ENCODE peak calls at places on chromosomes 12 and 14, in six cellular contexts. G is GM23248, N is ascending aorta, B is HCT116, S is brain microvascular endothelial cell, J is aorta. V is an unnamed sample.

GRCh38 chr12:72742560-72742959 is 470.4 kb downstream of the TRHDE start:
- DNase-seq in G (no peak), B (no peak), J (no peak), S (no peak), N (no peak), V (no peak)

GRCh38 chr14:31921741-31922140 is 155.4 kb upstream of the ARHGAP5 start:
- DNase-seq in S (no peak), N (no peak), B (no peak), G (no peak), J (no peak), V (no peak)

GRCh38 chr12:49777800-49778748 is 36.7 kb downstream of the TMBIM6 start:
- DNase-seq in G (peak), J (no peak), B (peak), N (no peak), S (no peak), V (no peak)

GRCh38 chr12:46179693-46180452 is 89.0 kb downstream of the SLC38A1 start:
- DNase-seq in G (no peak), J (no peak), B (no peak), S (no peak), N (no peak), V (no peak)

GRCh38 chr12:8554451-8555195 is 13.9 kb upstream of the CLEC4E start:
- DNase-seq in J (no peak), S (peak), N (no peak), G (peak), B (no peak), V (peak)

GRCh38 chr12:124506145-124506831 is 61.1 kb downstream of the NCOR2 start:
- DNase-seq in G (peak), N (no peak), J (peak), B (no peak), S (no peak), V (no peak)

GRCh38 chr12:88993655-88994054 is 358.6 kb downstream of the DUSP6 start:
- DNase-seq in G (peak), B (peak), N (no peak), J (no peak), S (peak), V (no peak)

GRCh38 chr14:96470331-96470730 is 31.9 kb upstream of the PAPOLA start:
- DNase-seq in N (no peak), J (no peak), B (peak), S (no peak), G (peak), V (no peak)

GRCh38 chr12:120797677-120798642 is 72.3 kb downstream of the ACADS start:
- DNase-seq in S (no peak), J (no peak), B (no peak), G (no peak), N (no peak), V (no peak)

GRCh38 chr12:114744696-114745095 is 60.7 kb upstream of the TBX3 start:
- DNase-seq in G (peak), B (no peak), J (no peak), S (no peak), N (no peak), V (no peak)

DNA sequence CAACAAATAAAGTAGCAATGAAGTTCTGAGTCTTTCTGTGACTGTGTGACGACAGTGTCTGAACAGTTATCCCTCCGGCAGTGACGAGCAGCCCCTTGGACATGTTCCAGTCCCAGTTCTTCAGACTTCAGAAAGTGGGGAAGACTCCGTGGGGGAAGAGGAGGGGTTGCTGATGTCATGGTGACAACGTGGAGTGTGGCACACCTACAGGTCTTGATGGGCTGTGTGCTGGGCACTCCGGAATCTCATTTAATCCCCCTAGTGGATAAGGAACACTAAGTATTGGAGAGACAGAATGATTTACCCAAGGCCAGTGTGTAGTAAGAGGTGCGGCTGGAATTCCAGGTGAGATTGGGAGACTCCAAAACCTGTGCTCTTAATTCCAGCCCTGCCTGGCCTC is 280.2 kb downstream of the CACNA1C start:
- DNase-seq in J (no peak), N (no peak), G (no peak), B (peak), S (peak), V (no peak)
- H3K27ac ChIP-seq in J (peak), N (peak), G (no peak), B (no peak), S (no peak), V (no peak)

GRCh38 chr14:97703006-97703760 is 906.0 kb downstream of the VRK1 start:
- DNase-seq in G (no peak), B (no peak), S (no peak), J (no peak), N (no peak), V (no peak)
- H3K27ac ChIP-seq in G (no peak), B (no peak), S (no peak), J (no peak), N (no peak), V (no peak)

GRCh38 chr14:103527408-103528157 is 1.4 kb upstream of the TRMT61A start:
- DNase-seq in N (no peak), B (no peak), S (peak), G (peak), J (no peak), V (no peak)
- H3K27ac ChIP-seq in N (peak), B (peak), S (no peak), G (peak), J (no peak), V (peak)

GRCh38 chr12:116561181-116561821 is 2.1 kb downstream of the MAP1LC3B2 start:
- DNase-seq in B (no peak), N (no peak), J (no peak), S (no peak), G (no peak), V (no peak)
- H3K27ac ChIP-seq in B (no peak), N (no peak), J (no peak), S (no peak), G (no peak), V (no peak)

GRCh38 chr12:29867823-29868222 is 84.1 kb upstream of the TMTC1 start:
- DNase-seq in S (no peak), B (no peak), J (no peak), G (no peak), N (no peak), V (no peak)

GRCh38 chr12:29869916-29870315 is 86.2 kb upstream of the TMTC1 start:
- DNase-seq in B (no peak), G (no peak), S (no peak), N (no peak), J (no peak), V (no peak)
- H3K27ac ChIP-seq in B (no peak), G (no peak), S (no peak), N (no peak), J (no peak), V (no peak)

GRCh38 chr12:41496009-41496408 is 307.9 kb downstream of the PDZRN4 start:
- DNase-seq in N (no peak), G (no peak), B (no peak), J (no peak), S (no peak), V (no peak)
- H3K27ac ChIP-seq in N (no peak), G (no peak), B (no peak), J (no peak), S (no peak), V (no peak)

GRCh38 chr14:21313512-21313911 is 33.6 kb downstream of the RPGRIP1 start:
- DNase-seq in S (no peak), B (no peak), G (no peak), J (no peak), N (no peak), V (no peak)

GRCh38 chr14:21311614-21312013 is 31.7 kb downstream of the RPGRIP1 start:
- DNase-seq in G (no peak), S (no peak), J (no peak), N (no peak), B (no peak), V (no peak)

GRCh38 chr14:21320913-21321312 is 41.0 kb downstream of the RPGRIP1 start:
- DNase-seq in B (no peak), S (no peak), G (no peak), N (no peak), J (no peak), V (no peak)

GRCh38 chr14:21317433-21317832 is 37.5 kb downstream of the RPGRIP1 start:
- DNase-seq in N (no peak), J (no peak), G (no peak), S (no peak), B (no peak), V (no peak)
- H3K27ac ChIP-seq in N (no peak), J (no peak), G (no peak), S (no peak), B (no peak), V (no peak)

DNA sequence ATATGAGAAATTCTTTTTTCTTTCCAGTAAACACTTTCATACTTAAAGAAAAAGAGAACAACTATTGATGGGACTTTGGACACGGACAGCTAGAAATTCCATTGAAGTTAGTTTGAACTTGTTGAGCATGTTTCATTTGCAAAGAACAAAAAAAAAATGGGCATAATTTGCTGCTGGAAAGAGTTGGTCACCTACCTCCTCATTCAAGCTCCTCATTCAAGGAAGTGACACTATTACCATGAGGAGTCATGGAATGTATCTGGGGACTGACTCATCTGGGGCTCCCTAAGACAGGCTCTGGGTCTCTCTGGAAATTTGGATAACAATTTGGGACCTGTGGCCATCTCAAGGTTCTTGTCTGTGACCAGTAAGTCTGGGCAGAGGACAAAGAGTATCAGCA is 50.4 kb downstream of the KICS2 start:
- DNase-seq in B (peak), N (no peak), J (no peak), S (peak), G (peak), V (no peak)
- H3K27ac ChIP-seq in B (peak), N (no peak), J (no peak), S (peak), G (peak), V (peak)

V was measured in epithelial cell of prostate.